ENCODE peak calls at places on chromosomes 11 and 22, in six cellular contexts. R, I, B, F, J and X are unnamed samples.

GRCh38 chr22:37365950-37366349 is 61.3 kb downstream of the ELFN2 start:
- DNase-seq in R (no peak), J (no peak), F (no peak), I (no peak), B (no peak), X (no peak)

GRCh38 chr11:71200172-71200716 is 52.1 kb downstream of the SHANK2 start:
- DNase-seq in F (no peak), J (no peak), I (no peak), B (no peak), R (no peak), X (no peak)

GRCh38 chr22:26837784-26838520 is 180.6 kb downstream of the MIAT start:
- DNase-seq in R (no peak), F (no peak), B (no peak), J (no peak), I (no peak), X (no peak)

GRCh38 chr11:83070044-83070877 is 1.4 kb downstream of the RAB30 start:
- DNase-seq in I (peak), F (no peak), B (no peak), J (no peak), R (no peak), X (no peak)

GRCh38 chr22:48396785-48397530 is 1430.7 kb downstream of the BRD1 start:
- DNase-seq in F (no peak), J (peak), R (no peak), I (no peak), B (no peak), X (no peak)

GRCh38 chr11:108870373-108871020 is 205.6 kb downstream of the DDX10 start:
- DNase-seq in I (no peak), B (no peak), J (no peak), F (no peak), R (no peak), X (no peak)

GRCh38 chr11:66617148-66617814 is 851 bp downstream of the RBM14 start:
- DNase-seq in J (no peak), I (no peak), F (peak), R (no peak), B (no peak), X (no peak)

GRCh38 chr11:103601230-103601846 is 435.1 kb upstream of the DDI1 start:
- DNase-seq in F (peak), B (peak), I (peak), R (peak), J (no peak), X (no peak)

GRCh38 chr11:11843233-11843632 is 1.5 kb downstream of the USP47 start:
- DNase-seq in F (no peak), I (peak), J (no peak), R (peak), B (no peak), X (no peak)

GRCh38 chr11:45919276-45919675 is 1.6 kb upstream of the PEX16 start:
- DNase-seq in I (no peak), B (no peak), F (no peak), R (no peak), J (no peak), X (no peak)

GRCh38 chr22:21779444-21779843 is 43.9 kb upstream of the YPEL1 start:
- DNase-seq in B (no peak), J (no peak), R (no peak), I (no peak), F (no peak), X (no peak)

GRCh38 chr11:105937738-105938137 is 84.3 kb downstream of the MSANTD4 start:
- DNase-seq in B (no peak), R (no peak), I (no peak), F (no peak), J (no peak), X (no peak)

GRCh38 chr11:124586247-124586860 is 16.6 kb downstream of the OR8A1 start:
- DNase-seq in J (no peak), B (peak), I (peak), R (peak), F (peak), X (peak)

GRCh38 chr11:34086554-34087278 is 18.7 kb upstream of the NAT10 start:
- DNase-seq in F (no peak), J (no peak), I (no peak), R (no peak), B (no peak), X (no peak)

GRCh38 chr11:100684101-100685065 is 2.7 kb upstream of the ARHGAP42 start:
- DNase-seq in I (no peak), R (no peak), F (no peak), B (no peak), J (no peak), X (no peak)

GRCh38 chr11:57248780-57249383 is 11.8 kb upstream of the APLNR start:
- DNase-seq in R (no peak), J (peak), B (peak), I (peak), F (peak), X (no peak)

GRCh38 chr11:75566763-75567279 is 4.8 kb downstream of the SERPINH1 start:
- DNase-seq in I (no peak), F (no peak), J (no peak), B (no peak), R (no peak), X (no peak)

GRCh38 chr22:38827510-38827909 is 16.3 kb downstream of the NPTXR start:
- DNase-seq in J (no peak), F (no peak), R (no peak), I (no peak), B (no peak), X (no peak)